ENCODE peak calls at places on chromosome 22, in five cellular contexts. N is Calu3, H is H1, P is stomach, K is brain microvascular endothelial cell. B is an unnamed sample.

GRCh38 chr22:19723165-19723989 is at the start of gene GP1BB:
- DNase-seq in H (no peak), K (peak; percentile 20), N (peak; percentile 60), P (peak; percentile 68), B (peak; percentile 18)

GRCh38 chr22:29266564-29267461 is 968 bp downstream of the RHBDD3 start:
- DNase-seq in H (no peak), N (no peak), P (no peak), K (no peak), B (peak; percentile 42)

GRCh38 chr22:39090426-39091064 is 6.5 kb upstream of the APOBEC3H start:
- DNase-seq in H (no peak), K (no peak), N (no peak), P (peak; percentile 53), B (no peak)

GRCh38 chr22:28801845-28802594 is 1.7 kb upstream of the XBP1 start:
- DNase-seq in H (no peak), N (peak; percentile 41), P (peak; percentile 65), K (no peak), B (no peak)

GRCh38 chr22:28442951-28443876 is 236.4 kb downstream of the TTC28 start:
- DNase-seq in K (peak; percentile 63), H (peak; percentile 41), N (peak; percentile 11), P (peak; percentile 62), B (peak; percentile 84)

GRCh38 chr22:39316440-39317083 is 2.9 kb downstream of the RPL3 start:
- DNase-seq in P (peak; percentile 79), N (peak; percentile 86), H (no peak), K (peak; percentile 79), B (peak; percentile 97)

GRCh38 chr22:16824718-16825687 is at the start of gene XKR3:
- DNase-seq in K (no peak), N (no peak), P (no peak), H (no peak), B (no peak)

GRCh38 chr22:17999851-18000250 is 24.5 kb downstream of the MICAL3 start:
- DNase-seq in P (no peak), K (no peak), N (peak; percentile 28), H (no peak), B (no peak)

GRCh38 chr22:49422668-49423067 is 405.0 kb downstream of the BRD1 start:
- DNase-seq in K (no peak), N (no peak), P (no peak), H (no peak), B (no peak)

GRCh38 chr22:27347951-27348350 is 453.6 kb downstream of the MN1 start:
- DNase-seq in H (no peak), P (no peak), N (no peak), K (no peak), B (no peak)

GRCh38 chr22:20992456-20993303 is 9.2 kb downstream of the THAP7 start:
- DNase-seq in P (no peak), N (no peak), K (no peak), H (no peak), B (no peak)

GRCh38 chr22:35384973-35385588 is 4.2 kb downstream of the HMOX1 start:
- DNase-seq in N (no peak), P (no peak), H (no peak), K (no peak), B (no peak)

GRCh38 chr22:46450931-46451660 is 86.3 kb downstream of the CELSR1 start:
- DNase-seq in H (no peak), K (no peak), P (peak; percentile 45), N (peak; percentile 28), B (no peak)

GRCh38 chr22:48091060-48091650 is 1328.7 kb downstream of the TBC1D22A start:
- DNase-seq in P (no peak), K (no peak), H (no peak), N (no peak), B (no peak)

GRCh38 chr22:47066616-47066905 is 304.1 kb downstream of the TBC1D22A start:
- DNase-seq in H (no peak), N (no peak), K (no peak), P (no peak), B (no peak)

GRCh38 chr22:24937114-24937513 is 9.4 kb downstream of the LHFPL7 start:
- DNase-seq in H (no peak), K (peak; percentile 44), N (peak; percentile 42), P (no peak), B (peak; percentile 62)

GRCh38 chr22:42202669-42203068 is 67.8 kb downstream of the TCF20 start:
- DNase-seq in P (no peak), K (peak; percentile 43), H (no peak), N (no peak), B (peak; percentile 78)

GRCh38 chr22:20647586-20648305 is 126.2 kb upstream of the SERPIND1 start:
- DNase-seq in N (no peak), H (no peak), P (no peak), K (no peak), B (no peak)

GRCh38 chr22:39405346-39406085 is 5.9 kb downstream of the TAB1 start:
- DNase-seq in N (no peak), H (no peak), P (no peak), K (peak; percentile 75), B (peak; percentile 82)

GRCh38 chr22:17893900-17894299 is 119.6 kb upstream of the BID start:
- DNase-seq in P (no peak), K (no peak), N (no peak), H (no peak), B (no peak)

GRCh38 chr22:47221840-47222615 is 459.6 kb downstream of the TBC1D22A start:
- DNase-seq in H (no peak), N (no peak), P (no peak), K (no peak), B (no peak)

GRCh38 chr22:19044381-19044780 is 77.8 kb downstream of the DGCR2 start:
- DNase-seq in P (no peak), K (no peak), H (no peak), N (no peak), B (no peak)

GRCh38 chr22:20549232-20549841 is 41.9 kb downstream of the MED15 start:
- DNase-seq in H (no peak), K (no peak), P (no peak), N (no peak), B (peak; percentile 62)

GRCh38 chr22:33519140-33519973 is 400.9 kb downstream of the LARGE1 start:
- DNase-seq in K (peak; percentile 54), N (peak; percentile 52), H (no peak), P (no peak), B (peak; percentile 73)

GRCh38 chr22:47050601-47051051 is 288.2 kb downstream of the TBC1D22A start:
- DNase-seq in H (no peak), N (no peak), P (no peak), K (no peak), B (no peak)

GRCh38 chr22:42284230-42284591 is 13.8 kb upstream of the TCF20 start:
- DNase-seq in P (no peak), H (no peak), N (no peak), K (no peak), B (no peak)

GRCh38 chr22:17201285-17201945 is 17.8 kb downstream of the ADA2 start:
- DNase-seq in P (no peak), N (peak; percentile 32), H (no peak), K (no peak), B (peak; percentile 59)

GRCh38 chr22:19974233-19974861 is 32.7 kb upstream of the TXNRD2 start:
- DNase-seq in P (peak; percentile 53), K (peak; percentile 42), H (peak; percentile 86), N (peak; percentile 28), B (peak; percentile 88)

GRCh38 chr22:48102581-48102980 is 1340.1 kb downstream of the TBC1D22A start:
- DNase-seq in K (no peak), N (no peak), H (no peak), P (peak; percentile 17), B (no peak)

GRCh38 chr22:39278040-39278439 is 33.3 kb upstream of the PDGFB start:
- DNase-seq in P (no peak), H (no peak), N (no peak), K (no peak), B (peak; percentile 47)

DNA sequence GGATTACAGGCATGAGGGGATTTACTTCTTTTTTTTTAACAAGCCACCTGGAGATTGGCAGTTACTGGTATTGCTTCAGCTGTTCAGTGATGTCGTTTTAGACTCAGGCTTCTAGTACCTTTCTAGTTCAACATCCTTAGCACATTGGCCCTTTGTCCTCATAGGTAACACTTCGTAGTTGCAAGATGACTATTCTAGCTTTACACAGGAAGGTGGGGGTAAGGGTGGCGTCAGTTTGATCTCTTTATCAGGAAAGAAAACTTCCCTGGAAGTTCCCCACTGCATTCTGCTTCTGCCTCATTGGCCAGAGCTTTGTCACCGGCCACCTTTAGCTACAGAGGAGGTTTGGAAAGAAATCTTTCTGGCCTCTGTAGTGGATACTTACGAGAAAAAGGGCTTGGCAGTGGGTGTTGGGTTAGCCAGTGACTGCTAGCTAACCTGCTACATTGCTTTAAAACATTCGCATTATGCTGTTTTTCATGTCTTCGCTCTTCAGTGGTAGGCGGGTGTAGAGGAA is 40.7 kb downstream of the SFI1 start:
- DNase-seq in H (no peak), P (no peak), N (no peak), K (no peak), B (peak; percentile 8)
- TF ChIP-seq CTCF in H (no peak), P (no peak), N (no peak), K (no peak), B (no peak)

GRCh38 chr22:50620861-50621490 is 7.0 kb downstream of the ARSA start:
- DNase-seq in H (no peak), K (no peak), N (peak; percentile 24), P (no peak), B (peak; percentile 19)

GRCh38 chr22:50621491-50621880 is 6.5 kb downstream of the ARSA start:
- DNase-seq in N (no peak), K (no peak), P (no peak), H (no peak), B (no peak)

GRCh38 chr22:50622723-50623327 is 5.1 kb downstream of the ARSA start:
- DNase-seq in H (no peak), K (no peak), P (peak; percentile 92), N (peak; percentile 83), B (no peak)

GRCh38 chr22:50624347-50625130 is 3.4 kb downstream of the ARSA start:
- DNase-seq in P (no peak), N (no peak), K (no peak), H (no peak), B (no peak)

DNA sequence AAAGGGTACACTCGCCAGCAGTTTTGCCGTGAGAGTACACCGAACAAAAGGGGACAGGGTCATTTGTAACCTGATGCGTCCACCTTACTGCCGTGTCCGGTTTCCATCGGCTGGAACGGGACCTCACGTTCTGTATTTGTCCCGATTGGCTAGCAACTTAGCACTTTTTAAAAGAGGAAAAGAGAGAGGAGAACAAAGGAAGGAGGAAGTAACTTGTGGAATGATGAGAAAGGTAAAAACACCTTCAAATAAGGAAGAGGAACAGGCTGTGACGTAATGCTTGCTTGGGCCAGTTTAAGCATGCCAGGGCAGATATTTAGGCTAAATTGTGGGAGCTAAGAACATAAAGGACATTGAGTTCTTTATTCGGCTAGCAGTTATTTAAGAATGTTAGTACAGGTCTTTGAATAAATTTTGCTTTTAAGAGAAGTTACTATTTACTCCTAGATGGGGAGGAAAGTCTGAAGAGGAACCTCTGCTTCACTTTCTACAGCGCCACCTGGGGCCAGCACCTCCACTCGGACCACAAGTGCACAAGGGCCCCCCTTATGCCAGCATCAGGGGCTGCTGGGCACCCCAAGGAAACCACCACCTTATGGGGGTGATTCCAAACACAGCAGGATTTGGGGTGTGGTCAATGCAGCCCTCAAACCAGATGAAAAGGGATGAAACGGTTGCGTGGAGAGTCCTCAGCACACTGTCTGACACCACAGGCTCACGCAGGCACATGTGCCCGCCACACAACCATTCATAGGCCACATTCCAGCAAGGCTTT is 5.8 kb downstream of the ARSA start:
- DNase-seq in K (no peak), N (peak; percentile 34), H (no peak), P (peak; percentile 63), B (no peak)
- TF ChIP-seq CTCF in K (peak; percentile 36), N (peak; percentile 42), H (peak; percentile 34), P (no peak), B (peak; percentile 33)

GRCh38 chr22:36578619-36579018 is 49.7 kb upstream of the EIF3D start:
- DNase-seq in N (no peak), H (no peak), K (no peak), P (no peak), B (no peak)
- TF ChIP-seq CTCF in N (no peak), H (no peak), K (no peak), P (no peak), B (no peak)

GRCh38 chr22:40679249-40679963 is at the start of gene MCHR1:
- DNase-seq in P (no peak), H (no peak), N (no peak), K (no peak), B (no peak)
- TF ChIP-seq CTCF in P (no peak), H (no peak), N (no peak), K (no peak), B (no peak)